ENCODE peak calls at places on chromosomes 1 and 21, in five cellular contexts. C is astrocyte of the cerebellum, D is uterus, W is GM23338, O is heart right ventricle. F is an unnamed sample.

GRCh38 chr1:2335721-2336475 is 55.5 kb downstream of the MORN1 start:
- DNase-seq in C (no peak), D (no peak), W (no peak), O (no peak), F (no peak)

GRCh38 chr1:160103658-160104519 is 5.5 kb upstream of the IGSF8 start:
- DNase-seq in C (no peak), D (no peak), W (no peak), O (no peak), F (no peak)

GRCh38 chr21:28516996-28517592 is 475.6 kb downstream of the LTN1 start:
- DNase-seq in C (no peak), D (peak), W (peak), O (peak), F (no peak)

GRCh38 chr1:116580446-116581322 is 9.9 kb upstream of the CD58 start:
- DNase-seq in C (peak), D (no peak), W (no peak), O (no peak), F (no peak)

GRCh38 chr21:45695086-45695485 is 51.6 kb downstream of the PCBP3 start:
- DNase-seq in C (no peak), D (no peak), W (peak), O (no peak), F (no peak)

GRCh38 chr1:202143011-202143767 is 1.3 kb downstream of the ARL8A start:
- DNase-seq in C (no peak), D (no peak), W (no peak), O (no peak), F (no peak)

GRCh38 chr1:78303620-78304019 is 187.2 kb upstream of the PTGFR start:
- DNase-seq in C (peak), D (peak), W (no peak), O (peak), F (peak)

GRCh38 chr1:161440312-161440894 is 64.9 kb upstream of the FCGR2A start:
- DNase-seq in C (no peak), D (peak), W (peak), O (peak), F (peak)

GRCh38 chr1:163068716-163069115 is 445 bp upstream of the RGS4 start:
- DNase-seq in C (no peak), D (peak), W (no peak), O (no peak), F (no peak)

GRCh38 chr21:39208624-39209333 is 25.5 kb upstream of the PSMG1 start:
- DNase-seq in C (no peak), D (no peak), W (peak), O (no peak), F (no peak)

GRCh38 chr21:45975017-45975595 is 6.5 kb upstream of the COL6A1 start:
- DNase-seq in C (no peak), D (peak), W (peak), O (peak), F (no peak)

GRCh38 chr1:65793359-65793732 is 651 bp downstream of the PDE4B start:
- DNase-seq in C (no peak), D (no peak), W (peak), O (no peak), F (no peak)

GRCh38 chr1:168893359-168893791 is 164.4 kb upstream of the DPT start:
- DNase-seq in C (no peak), D (peak), W (no peak), O (no peak), F (no peak)

GRCh38 chr1:204405988-204406387 is 5.6 kb downstream of the PPP1R15B start:
- DNase-seq in C (no peak), D (no peak), W (no peak), O (no peak), F (no peak)
- H3K4me3 ChIP-seq in C (no peak), D (no peak), W (peak), O (no peak), F (peak)

DNA sequence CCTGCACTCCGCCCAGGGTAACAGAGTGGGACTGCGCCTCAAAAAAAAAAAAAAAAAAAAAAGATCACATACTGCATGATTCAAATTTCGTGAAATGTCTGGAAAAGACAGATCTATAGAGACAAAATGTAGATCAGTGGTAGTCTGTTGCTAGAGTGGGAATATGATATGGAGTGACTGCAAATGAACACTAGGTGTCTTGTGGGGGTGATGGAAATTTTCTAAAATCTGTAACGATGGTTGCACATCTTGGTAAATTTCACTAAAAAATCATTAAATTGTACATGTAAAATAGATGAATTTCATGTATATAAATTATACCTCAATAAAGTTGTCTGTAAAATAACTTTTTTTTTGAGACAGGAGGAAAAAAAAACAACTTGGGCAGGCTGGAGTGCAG is 5.5 kb downstream of the AIDA start:
- DNase-seq in C (no peak), D (no peak), W (no peak), O (no peak), F (no peak)
- TF ChIP-seq CTCF in C (peak), D (no peak), W (no peak), O (no peak), F (no peak)

DNA sequence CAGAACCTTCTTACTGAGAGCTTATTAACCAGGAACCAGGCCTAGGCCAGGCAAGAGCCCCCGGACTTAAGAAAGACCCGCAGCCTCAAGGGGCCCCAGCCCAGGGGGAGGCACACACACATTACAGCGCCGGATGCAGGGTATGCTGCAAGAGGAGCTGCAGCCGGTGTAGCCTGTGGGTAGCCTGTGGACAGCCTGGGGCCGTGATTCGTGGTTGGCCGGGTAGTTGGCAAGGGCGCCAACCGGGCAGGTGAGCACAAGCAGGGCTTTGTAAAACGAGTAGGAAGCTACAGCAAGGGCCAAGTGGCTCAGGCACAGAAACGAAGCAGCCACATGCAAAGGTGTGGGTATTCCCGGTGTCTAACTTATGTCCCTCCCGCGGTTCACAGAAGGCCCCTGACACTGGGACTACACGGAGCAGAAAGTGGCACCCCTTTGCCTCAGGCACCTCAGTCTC is 40.6 kb downstream of the KIAA1614 start:
- DNase-seq in C (no peak), D (no peak), W (peak), O (no peak), F (no peak)
- H3K4me3 ChIP-seq in C (peak), D (peak), W (peak), O (peak), F (peak)

DNA sequence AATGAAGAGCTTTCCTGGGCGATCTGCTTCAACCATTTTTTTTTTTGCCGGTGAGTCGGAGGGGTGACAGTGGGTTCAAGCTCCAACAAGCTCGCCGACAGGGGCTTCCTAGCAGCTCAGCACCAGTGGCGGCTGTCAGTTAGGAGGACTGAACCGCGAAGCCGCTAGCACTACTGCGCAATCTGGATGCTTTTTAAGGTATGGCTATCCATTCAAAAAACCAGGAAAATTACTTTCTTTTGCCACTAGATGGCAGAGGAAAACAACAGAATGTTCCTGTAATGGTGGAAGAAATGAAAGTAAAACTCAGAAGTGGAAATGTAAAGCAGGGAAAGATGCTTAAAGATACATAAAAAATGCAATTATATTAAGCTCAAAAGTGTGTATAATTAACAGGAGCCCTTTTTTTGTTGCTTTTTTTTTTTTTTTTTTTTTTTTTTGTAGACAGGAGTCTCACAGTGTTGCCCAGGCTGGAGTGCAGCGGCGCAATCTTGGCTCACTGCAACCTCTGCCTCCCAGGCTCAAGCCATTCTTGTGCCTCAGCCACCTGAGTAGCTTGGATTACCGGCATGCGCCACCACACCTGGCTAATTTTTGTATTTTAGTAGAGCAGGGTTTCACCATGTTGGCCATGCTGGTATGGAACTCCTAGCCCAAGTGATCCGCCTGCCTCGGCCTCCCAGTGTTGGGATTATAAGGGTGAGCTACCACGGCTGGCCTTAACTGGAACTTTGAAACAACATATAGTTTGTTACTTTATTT is 8.5 kb downstream of the KYAT3 start:
- DNase-seq in C (peak), D (no peak), W (peak), O (no peak), F (no peak)
- TF ChIP-seq CTCF in C (peak), D (peak), W (peak), O (peak), F (peak)

DNA sequence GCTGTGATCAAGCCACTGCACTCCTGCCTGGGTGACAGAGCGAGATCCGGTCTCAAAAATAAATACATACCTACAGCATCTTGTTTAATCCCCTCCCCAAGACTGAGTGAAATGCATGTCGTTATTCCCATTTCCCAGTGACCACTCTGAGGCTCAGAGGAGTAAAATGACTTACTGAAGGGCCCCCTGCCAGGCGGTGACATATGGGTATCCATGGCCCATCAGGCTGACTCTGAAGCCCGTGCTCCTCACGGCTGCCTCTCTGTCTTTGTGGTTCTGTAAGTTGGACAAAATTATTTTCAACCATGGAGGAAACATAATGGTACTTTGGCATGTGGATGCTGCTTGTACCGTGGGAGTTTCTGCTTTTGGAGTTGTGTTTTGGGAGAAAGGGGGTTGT is 17.3 kb upstream of the PINK1 start:
- DNase-seq in C (no peak), D (no peak), W (no peak), O (no peak), F (no peak)
- H3K4me3 ChIP-seq in C (no peak), D (no peak), W (no peak), O (no peak), F (no peak)

DNA sequence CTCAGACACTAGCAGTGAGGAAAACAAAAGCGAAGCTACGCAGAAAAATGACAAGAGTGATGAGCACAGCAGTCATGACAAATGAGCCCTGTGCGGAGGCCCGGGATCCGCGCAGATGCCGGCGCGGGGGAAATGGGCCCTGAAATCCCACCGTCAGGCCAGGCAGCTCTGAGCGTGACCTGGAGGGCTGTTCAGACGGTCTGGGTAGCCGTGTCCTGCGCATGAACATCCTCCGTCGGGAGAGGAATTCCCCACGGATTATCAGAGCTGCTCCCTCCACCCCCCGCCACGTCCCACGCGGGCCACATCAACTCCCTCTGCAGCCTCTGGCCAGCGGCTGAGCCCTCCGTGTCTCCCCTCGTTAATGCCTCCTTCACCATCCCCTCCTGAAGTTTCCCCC is 15.2 kb downstream of the PDE9A start:
- DNase-seq in C (no peak), D (peak), W (no peak), O (no peak), F (no peak)
- TF ChIP-seq CTCF in C (no peak), D (no peak), W (no peak), O (no peak), F (no peak)

GRCh38 chr1:93349231-93350135 is 3.8 kb downstream of the DR1 start:
- DNase-seq in C (no peak), D (no peak), W (no peak), O (no peak), F (no peak)
- H3K4me3 ChIP-seq in C (peak), D (peak), W (peak), O (peak), F (peak)

GRCh38 chr1:100035214-100035613 is 65.4 kb downstream of the SLC35A3 start:
- DNase-seq in C (no peak), D (no peak), W (no peak), O (no peak), F (no peak)
- TF ChIP-seq CTCF in C (no peak), D (no peak), W (no peak), O (no peak), F (no peak)

GRCh38 chr21:15061747-15062146 is 3.1 kb downstream of the NRIP1 start:
- DNase-seq in C (no peak), D (no peak), W (no peak), O (no peak), F (no peak)
- H3K4me3 ChIP-seq in C (peak), D (no peak), W (no peak), O (no peak), F (peak)

GRCh38 chr1:245516178-245516829 is 361.5 kb downstream of the KIF26B start:
- DNase-seq in C (peak), D (no peak), W (peak), O (no peak), F (no peak)

GRCh38 chr1:245512181-245512888 is 357.6 kb downstream of the KIF26B start:
- DNase-seq in C (no peak), D (no peak), W (no peak), O (no peak), F (no peak)

DNA sequence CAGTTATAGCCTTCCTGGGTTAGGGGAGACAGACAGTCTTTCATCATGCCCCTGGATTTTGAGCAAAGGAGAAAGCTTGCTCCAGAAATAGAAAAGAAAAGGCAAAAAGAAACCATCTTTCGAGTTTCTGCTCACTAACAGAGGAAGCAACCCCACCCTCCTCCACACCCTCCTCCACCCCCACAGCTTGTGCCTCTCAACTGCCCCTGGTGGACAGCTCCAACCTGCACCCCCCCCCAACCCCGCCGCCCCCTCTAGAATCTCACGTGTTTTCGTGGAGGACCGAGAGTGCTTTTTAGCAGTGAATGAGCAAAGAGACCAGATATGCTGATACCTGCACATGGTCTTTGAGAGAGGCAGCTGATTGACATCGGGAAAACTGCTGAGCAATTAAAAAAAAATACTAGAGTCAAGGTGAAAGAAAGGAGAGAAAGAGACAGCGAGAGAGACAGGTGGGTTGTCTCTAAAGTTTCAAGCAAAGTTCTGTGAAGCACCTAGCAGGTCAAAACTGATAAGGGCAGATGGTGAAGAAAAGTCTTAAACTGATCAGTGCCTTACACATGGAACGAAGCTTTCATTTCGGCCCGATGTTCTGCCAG is 358.3 kb downstream of the KIF26B start:
- DNase-seq in C (no peak), D (no peak), W (peak), O (no peak), F (no peak)
- TF ChIP-seq CTCF in C (peak), D (no peak), W (peak), O (no peak), F (no peak)